ENCODE peak calls at places on chromosomes 1 and 21, in seven cellular contexts. P is vagina, A is IMR-90, R is thoracic aorta, Q is fibroblast of lung, K is left ventricle myocardium inferior, U is heart left ventricle. S is an unnamed sample. For H3K36me3 and H3K4me1, the result is how much of the 10 kb centered on the place peaks cover.

GRCh38 chr1:11531943-11532342 is 53.0 kb downstream of the DISP3 start:
- DNase-seq in P (no peak), A (no peak), R (no peak), Q (no peak), K (no peak), U (no peak), S (no peak)

GRCh38 chr1:36087233-36088123 is 1.2 kb upstream of the ADPRS start:
- DNase-seq in P (no peak), A (no peak), R (no peak), Q (no peak), K (no peak), U (no peak), S (no peak)

GRCh38 chr1:70440642-70441391 is 29.7 kb downstream of the CTH start:
- DNase-seq in P (no peak), A (no peak), R (no peak), Q (no peak), K (no peak), U (no peak), S (no peak)

GRCh38 chr1:71587961-71588360 is 507.1 kb upstream of the ZRANB2 start:
- DNase-seq in P (no peak), A (peak), R (no peak), Q (peak), K (no peak), U (no peak), S (peak)

GRCh38 chr1:58395355-58395754 is 151.2 kb downstream of the OMA1 start:
- DNase-seq in P (no peak), A (peak), R (no peak), Q (peak), K (no peak), U (no peak), S (no peak)

GRCh38 chr21:28445081-28445830 is 547.4 kb downstream of the LTN1 start:
- DNase-seq in P (no peak), A (peak), R (no peak), Q (peak), K (no peak), U (no peak), S (no peak)

GRCh38 chr1:89607888-89608626 is 24.9 kb upstream of the LRRC8C start:
- DNase-seq in P (no peak), A (peak), R (no peak), Q (peak), K (peak), U (peak), S (no peak)

GRCh38 chr21:29645666-29646553 is 293.9 kb downstream of the GRIK1 start:
- DNase-seq in P (no peak), A (no peak), R (no peak), Q (peak), K (no peak), U (no peak), S (no peak)

GRCh38 chr1:84307398-84307797 is 5.9 kb downstream of the SAMD13 start:
- DNase-seq in P (no peak), A (no peak), R (no peak), Q (no peak), K (no peak), U (no peak), S (no peak)

GRCh38 chr1:218048828-218049227 is 236.3 kb upstream of the RRP15 start:
- DNase-seq in P (no peak), A (no peak), R (no peak), Q (no peak), K (no peak), U (no peak), S (no peak)

GRCh38 chr1:85484264-85484663 is 19.3 kb upstream of the DDAH1 start:
- DNase-seq in P (no peak), A (no peak), R (no peak), Q (peak), K (no peak), U (no peak), S (no peak)

GRCh38 chr1:201379733-201380242 is 2.3 kb upstream of the TNNT2 start:
- DNase-seq in P (no peak), A (no peak), R (no peak), Q (no peak), K (no peak), U (no peak), S (peak)

GRCh38 chr21:22585558-22585957 is 1587.3 kb downstream of the NCAM2 start:
- DNase-seq in P (no peak), A (no peak), R (no peak), Q (no peak), K (no peak), U (no peak), S (no peak)

GRCh38 chr1:24318238-24318987 is 744 bp upstream of the GRHL3 start:
- DNase-seq in P (no peak), A (peak), R (no peak), Q (peak), K (no peak), U (no peak), S (no peak)

GRCh38 chr1:67710417-67710816 is 25.4 kb downstream of the GADD45A start:
- DNase-seq in P (no peak), A (peak), R (peak), Q (peak), K (no peak), U (no peak), S (no peak)

GRCh38 chr1:214854126-214854875 is 228.2 kb upstream of the KCNK2 start:
- DNase-seq in P (no peak), A (peak), R (no peak), Q (peak), K (no peak), U (no peak), S (no peak)

GRCh38 chr1:28437924-28438699 is 67.7 kb upstream of the RCC1 start:
- DNase-seq in P (no peak), A (peak), R (peak), Q (peak), K (peak), U (peak), S (peak)

GRCh38 chr1:117642963-117643362 is 37.1 kb downstream of the TENT5C start:
- DNase-seq in P (no peak), A (no peak), R (no peak), Q (peak), K (no peak), U (no peak), S (no peak)

GRCh38 chr1:161763522-161764098 is 2.5 kb upstream of the ATF6 start:
- DNase-seq in P (no peak), A (no peak), R (no peak), Q (no peak), K (no peak), U (no peak), S (peak)

GRCh38 chr1:240906477-240906876 is 294.5 kb upstream of the GREM2 start:
- DNase-seq in P (no peak), A (no peak), R (no peak), Q (no peak), K (no peak), U (no peak), S (peak)

GRCh38 chr1:221089273-221089672 is 210.0 kb downstream of the HLX start:
- DNase-seq in P (no peak), A (peak), R (no peak), Q (peak), K (no peak), U (no peak), S (no peak)

GRCh38 chr1:8844421-8845063 is 27.1 kb upstream of the RERE start:
- DNase-seq in P (no peak), A (no peak), R (no peak), Q (no peak), K (peak), U (peak), S (no peak)

GRCh38 chr1:218479436-218480115 is 134.4 kb downstream of the TGFB2 start:
- DNase-seq in P (no peak), A (peak), R (no peak), Q (peak), K (no peak), U (no peak), S (no peak)

GRCh38 chr1:167922611-167923074 is 8.7 kb upstream of the ADCY10 start:
- DNase-seq in P (no peak), A (no peak), R (no peak), Q (no peak), K (no peak), U (no peak), S (no peak)

GRCh38 chr1:10170362-10170665 is 40.1 kb upstream of the KIF1B start:
- DNase-seq in P (no peak), A (peak), R (no peak), Q (no peak), K (no peak), U (no peak), S (no peak)

GRCh38 chr1:225447649-225448048 is 19.8 kb upstream of the LBR start:
- DNase-seq in P (no peak), A (peak), R (no peak), Q (peak), K (no peak), U (no peak), S (peak)

GRCh38 chr1:179447489-179447888 is 81.7 kb downstream of the AXDND1 start:
- DNase-seq in P (no peak), A (peak), R (no peak), Q (no peak), K (no peak), U (no peak), S (no peak)

GRCh38 chr1:166167395-166167922 is 658 bp upstream of the FAM78B start:
- DNase-seq in P (no peak), A (no peak), R (no peak), Q (no peak), K (no peak), U (no peak), S (no peak)

GRCh38 chr1:84693774-84694173 is 3.5 kb upstream of the SSX2IP start:
- DNase-seq in P (no peak), A (no peak), R (no peak), Q (peak), K (no peak), U (no peak), S (no peak)

GRCh38 chr1:109582021-109582420 is 33.6 kb downstream of the GNAI3 start:
- DNase-seq in P (no peak), A (no peak), R (no peak), Q (no peak), K (no peak), U (no peak), S (no peak)
- H3K36me3 ChIP-seq in P (under half), A (under half), R (under half), Q (under half), K (half or more), U (under half), S (under half)

GRCh38 chr21:31874817-31875216 is 2.0 kb downstream of the HUNK start:
- DNase-seq in P (no peak), A (no peak), R (no peak), Q (no peak), K (no peak), U (no peak), S (no peak)

GRCh38 chr21:31873275-31873695 is 465 bp downstream of the HUNK start:
- DNase-seq in P (no peak), A (no peak), R (no peak), Q (no peak), K (no peak), U (no peak), S (peak)

GRCh38 chr21:31872072-31872451 is 758 bp upstream of the HUNK start:
- DNase-seq in P (no peak), A (no peak), R (no peak), Q (no peak), K (no peak), U (no peak), S (no peak)

GRCh38 chr21:31873696-31874599 is 1.1 kb downstream of the HUNK start:
- DNase-seq in P (no peak), A (peak), R (no peak), Q (peak), K (peak), U (peak), S (peak)

DNA sequence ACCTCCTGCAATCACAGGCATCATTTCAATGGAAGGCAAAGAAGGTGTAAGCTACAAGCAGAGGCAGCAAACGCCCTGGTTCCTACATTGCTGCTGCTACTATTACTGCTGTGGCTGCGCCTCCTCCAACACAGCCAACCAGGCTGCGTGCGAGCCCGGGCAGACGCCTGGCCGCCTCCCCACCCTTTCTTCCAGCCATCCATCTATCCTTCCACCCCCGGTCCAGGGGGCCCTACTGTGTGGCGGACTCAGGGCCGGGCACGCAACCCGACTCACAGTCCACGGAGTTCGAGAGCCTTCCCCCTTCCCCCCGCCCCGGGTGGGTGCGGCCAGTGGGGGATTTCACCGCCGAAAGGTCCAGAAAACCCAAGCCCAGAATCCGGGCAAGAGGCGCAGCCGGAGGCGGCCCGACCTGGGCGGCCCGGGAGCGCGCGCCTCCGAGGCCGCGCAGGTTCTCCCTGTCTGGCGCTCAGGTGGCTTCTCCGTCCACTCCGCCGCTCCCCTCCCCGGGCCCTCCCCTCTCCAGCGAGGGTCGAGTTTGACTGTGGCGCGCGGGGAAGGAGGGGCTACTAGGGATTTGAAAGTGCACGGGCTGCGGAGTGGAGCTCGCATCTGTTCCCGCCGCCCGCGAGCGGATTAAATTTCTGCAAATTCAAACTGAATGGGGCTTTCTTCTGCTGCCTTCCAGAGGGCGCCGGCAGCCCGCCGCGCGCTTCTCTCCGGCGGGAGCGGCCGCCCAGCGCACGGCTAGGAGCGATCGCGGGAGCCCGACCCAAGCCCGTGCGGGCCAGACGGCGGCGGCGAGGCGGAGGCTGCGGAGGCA is at the start of gene HUNK:
- DNase-seq in P (no peak), A (peak), R (no peak), Q (peak), K (no peak), U (peak), S (peak)
- TF ChIP-seq CTCF in P (no peak), A (peak), R (no peak), Q (peak), K (no peak), U (no peak), S (no peak)

GRCh38 chr21:45888361-45889009 is 93.1 kb upstream of the COL6A1 start:
- DNase-seq in P (no peak), A (no peak), R (no peak), Q (no peak), K (no peak), U (no peak), S (no peak)

GRCh38 chr21:45886610-45887026 is 95.0 kb upstream of the COL6A1 start:
- DNase-seq in P (no peak), A (no peak), R (no peak), Q (no peak), K (no peak), U (no peak), S (peak)

GRCh38 chr21:45887121-45887611 is 94.4 kb upstream of the COL6A1 start:
- DNase-seq in P (no peak), A (no peak), R (no peak), Q (peak), K (peak), U (no peak), S (peak)

GRCh38 chr21:45889115-45889708 is 92.4 kb upstream of the COL6A1 start:
- DNase-seq in P (no peak), A (no peak), R (no peak), Q (no peak), K (no peak), U (no peak), S (no peak)

GRCh38 chr21:45887788-45888187 is 93.8 kb upstream of the COL6A1 start:
- DNase-seq in P (no peak), A (no peak), R (no peak), Q (no peak), K (peak), U (peak), S (no peak)
- H3K4me1 ChIP-seq in P (under half), A (under half), R (under half), Q (under half), K (under half), U (under half), S (under half)

DNA sequence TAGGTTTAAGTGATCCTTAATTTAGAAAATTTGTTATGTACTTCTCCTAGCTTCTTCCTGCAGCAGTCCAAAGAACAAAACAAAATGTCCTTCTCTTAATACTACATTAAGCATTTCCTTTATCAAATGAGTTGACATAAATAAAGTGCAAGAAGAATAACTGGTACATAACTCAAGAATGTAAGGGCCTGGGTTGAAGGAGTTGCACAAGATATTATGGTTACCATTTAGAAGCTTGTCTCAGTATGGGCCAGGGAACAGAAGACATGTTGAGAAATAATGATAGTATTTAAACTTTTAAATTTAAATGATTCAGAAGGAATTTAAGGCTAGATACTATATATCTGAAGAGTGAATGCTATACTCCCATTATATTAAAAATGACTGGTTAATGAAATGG is 23.5 kb downstream of the SUCO start:
- DNase-seq in P (no peak), A (no peak), R (no peak), Q (no peak), K (no peak), U (no peak), S (no peak)
- H3K36me3 ChIP-seq in P (under half), A (under half), R (under half), Q (under half), K (under half), U (under half), S (under half)

DNA sequence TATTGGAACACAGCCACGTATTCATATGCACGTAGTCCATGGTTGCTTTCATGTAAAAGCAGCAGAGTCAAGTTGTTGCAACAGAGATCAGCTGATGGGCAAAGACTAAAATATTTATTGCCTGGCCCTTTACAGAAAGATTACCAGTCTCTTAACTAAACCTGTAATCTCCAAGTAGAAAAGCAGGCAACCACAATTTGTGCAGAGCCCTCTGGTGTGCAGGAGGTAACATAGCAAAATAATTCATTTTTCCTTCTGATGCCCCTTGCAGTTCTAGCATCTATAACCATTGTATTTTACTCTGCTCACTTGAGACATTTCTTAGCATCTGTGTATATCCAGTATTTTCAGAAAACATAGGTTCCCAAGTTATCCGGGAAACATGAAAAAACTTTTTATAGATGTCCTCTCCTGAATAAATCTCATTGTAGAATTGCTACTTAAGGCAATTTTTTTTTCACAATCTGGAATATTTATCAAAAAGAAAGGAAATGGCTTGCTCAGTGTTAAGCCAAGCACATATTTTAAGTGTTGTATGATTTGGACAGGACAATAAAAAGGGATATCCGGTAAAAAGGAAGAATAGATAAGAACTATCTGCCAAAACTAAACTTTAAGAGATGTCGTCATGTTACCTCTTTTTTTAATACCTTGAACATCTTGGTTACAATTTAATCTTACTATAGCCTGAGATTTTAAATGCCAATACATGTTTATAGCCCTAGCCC is 430.7 kb downstream of the PLPP3 start:
- DNase-seq in P (no peak), A (no peak), R (no peak), Q (no peak), K (no peak), U (no peak), S (no peak)
- TF ChIP-seq CTCF in P (no peak), A (no peak), R (no peak), Q (no peak), K (peak), U (no peak), S (no peak)

GRCh38 chr1:27149084-27149483 is 5.8 kb downstream of the SLC9A1 start:
- DNase-seq in P (no peak), A (no peak), R (no peak), Q (no peak), K (no peak), U (no peak), S (no peak)
- H3K4me1 ChIP-seq in P (half or more), A (under half), R (half or more), Q (under half), K (half or more), U (half or more), S (under half)

DNA sequence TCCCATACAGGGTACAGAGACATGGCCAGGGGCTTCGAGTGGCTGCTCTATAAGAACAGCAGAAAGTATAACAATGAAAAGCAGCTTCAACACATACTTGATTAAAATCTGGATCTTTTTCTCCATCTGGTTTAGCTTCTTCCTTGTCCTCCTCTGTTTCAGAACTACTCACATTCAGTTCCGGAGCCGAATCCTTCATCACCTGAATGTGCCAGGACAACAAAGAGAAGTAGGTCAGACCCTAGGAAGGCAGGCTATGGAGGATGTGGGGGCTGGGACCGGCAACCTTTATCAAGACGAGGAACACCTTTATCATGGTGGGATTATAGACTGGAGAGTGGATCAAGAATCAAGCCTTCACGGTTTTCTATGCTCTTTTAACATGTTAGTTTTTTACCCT is 32.2 kb upstream of the RAP1GAP start:
- DNase-seq in P (no peak), A (no peak), R (no peak), Q (no peak), K (no peak), U (no peak), S (no peak)
- H3K36me3 ChIP-seq in P (under half), A (under half), R (half or more), Q (under half), K (half or more), U (under half), S (under half)

GRCh38 chr1:74713849-74714248 is 19.0 kb downstream of the CRYZ start:
- DNase-seq in P (no peak), A (no peak), R (no peak), Q (no peak), K (no peak), U (no peak), S (no peak)

GRCh38 chr1:74715806-74716205 is 17.0 kb downstream of the CRYZ start:
- DNase-seq in P (no peak), A (no peak), R (no peak), Q (no peak), K (no peak), U (no peak), S (no peak)

GRCh38 chr1:74717626-74718025 is 15.2 kb downstream of the CRYZ start:
- DNase-seq in P (no peak), A (no peak), R (no peak), Q (no peak), K (no peak), U (no peak), S (no peak)

GRCh38 chr1:74714429-74715362 is 18.2 kb downstream of the CRYZ start:
- DNase-seq in P (no peak), A (peak), R (no peak), Q (no peak), K (no peak), U (no peak), S (no peak)

GRCh38 chr1:74716822-74717221 is 16.0 kb downstream of the CRYZ start:
- DNase-seq in P (no peak), A (no peak), R (no peak), Q (no peak), K (no peak), U (no peak), S (no peak)
- TF ChIP-seq CTCF in P (no peak), A (no peak), R (no peak), Q (no peak), K (no peak), U (no peak), S (no peak)

GRCh38 chr1:52629021-52629643 is 3.8 kb upstream of the SHISAL2A start:
- DNase-seq in P (no peak), A (peak), R (no peak), Q (no peak), K (no peak), U (no peak), S (no peak)
- H3K4me1 ChIP-seq in P (under half), A (under half), R (under half), Q (under half), K (under half), U (under half), S (under half)